ENCODE peak calls at places on chromosomes 7 and 10, in six cellular contexts. R, X, E, Q, L and G are unnamed samples.

GRCh38 chr10:58513189-58514101 is 773 bp downstream of the BICC1 start:
- DNase-seq in R (peak), X (no peak), E (no peak), Q (peak), L (peak), G (peak)

GRCh38 chr10:63210611-63211196 is 77.6 kb downstream of the NRBF2 start:
- DNase-seq in R (no peak), X (no peak), E (no peak), Q (no peak), L (no peak), G (no peak)

GRCh38 chr10:33478675-33479125 is 144.2 kb upstream of the NRP1 start:
- DNase-seq in R (no peak), X (no peak), E (no peak), Q (no peak), L (no peak), G (no peak)

GRCh38 chr7:30804078-30804661 is 33.0 kb downstream of the MINDY4 start:
- DNase-seq in R (peak), X (peak), E (no peak), Q (no peak), L (no peak), G (peak)

GRCh38 chr10:82826132-82826531 is 951.1 kb downstream of the NRG3 start:
- DNase-seq in R (peak), X (no peak), E (no peak), Q (no peak), L (no peak), G (peak)

GRCh38 chr10:73780966-73781365 is 882 bp upstream of the CHCHD1 start:
- DNase-seq in R (no peak), X (no peak), E (no peak), Q (no peak), L (no peak), G (no peak)

GRCh38 chr10:122981066-122981464 is 864 bp downstream of the PSTK start:
- DNase-seq in R (peak), X (peak), E (peak), Q (no peak), L (no peak), G (peak)

GRCh38 chr10:124983321-124983720 is 41.4 kb downstream of the ZRANB1 start:
- DNase-seq in R (no peak), X (no peak), E (no peak), Q (no peak), L (no peak), G (no peak)

GRCh38 chr10:21493841-21494220 is 31.7 kb downstream of the SKIDA1 start:
- DNase-seq in R (no peak), X (no peak), E (no peak), Q (no peak), L (no peak), G (no peak)
- H3K4me3 ChIP-seq in R (no peak), X (no peak), E (peak), Q (peak), L (peak), G (no peak)

GRCh38 chr7:82428186-82428961 is 15.2 kb downstream of the CACNA2D1 start:
- DNase-seq in R (peak), X (peak), E (no peak), Q (no peak), L (no peak), G (peak)
- H3K4me3 ChIP-seq in R (no peak), X (no peak), E (no peak), Q (no peak), L (no peak), G (no peak)

GRCh38 chr7:105839271-105839670 is 37.1 kb downstream of the ATXN7L1 start:
- DNase-seq in R (no peak), X (no peak), E (no peak), Q (no peak), L (no peak), G (no peak)

GRCh38 chr7:105841866-105842265 is 34.5 kb downstream of the ATXN7L1 start:
- DNase-seq in R (no peak), X (no peak), E (no peak), Q (no peak), L (no peak), G (no peak)

GRCh38 chr7:105838273-105839141 is 37.9 kb downstream of the ATXN7L1 start:
- DNase-seq in R (no peak), X (no peak), E (no peak), Q (peak), L (no peak), G (no peak)

GRCh38 chr7:105837765-105838241 is 38.6 kb downstream of the ATXN7L1 start:
- DNase-seq in R (no peak), X (no peak), E (no peak), Q (peak), L (no peak), G (no peak)

DNA sequence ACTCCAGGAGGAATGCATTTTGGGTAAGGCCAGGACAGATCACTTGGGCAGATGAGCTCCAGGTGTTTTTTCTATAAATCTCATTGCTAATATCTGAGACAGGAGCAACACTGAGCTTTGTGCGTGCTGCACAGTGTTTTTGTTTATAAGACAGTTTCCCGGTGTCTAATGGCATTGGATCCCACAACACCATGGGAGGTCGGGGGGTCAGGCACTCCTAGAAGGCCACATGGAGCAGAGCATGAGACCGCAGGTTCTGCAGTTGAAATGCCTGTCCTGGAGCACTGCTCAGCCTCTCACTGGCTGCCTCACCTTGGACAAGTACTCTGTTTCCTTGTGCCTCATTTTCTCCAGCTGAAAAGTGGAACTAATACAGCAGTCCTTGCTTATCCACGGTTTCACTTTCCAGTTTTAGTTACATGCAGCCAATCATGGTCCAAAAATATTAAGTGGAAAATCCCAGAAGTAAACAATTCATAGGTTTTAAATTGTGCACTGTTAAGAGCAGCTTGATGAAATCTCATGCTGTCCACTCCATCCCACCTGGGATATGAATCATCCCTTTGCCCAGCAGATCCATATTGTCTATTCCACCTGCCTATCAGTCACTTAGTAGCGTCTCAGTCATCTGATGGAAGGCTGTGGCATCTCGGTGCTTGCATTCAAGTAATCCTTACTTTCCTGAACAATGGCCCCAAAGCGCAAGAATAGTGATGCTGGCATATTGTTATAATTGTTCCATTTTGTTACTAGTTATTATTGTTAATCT is 35.2 kb downstream of the ATXN7L1 start:
- DNase-seq in R (no peak), X (no peak), E (no peak), Q (no peak), L (no peak), G (no peak)
- H3K4me3 ChIP-seq in R (no peak), X (no peak), E (no peak), Q (no peak), L (no peak), G (no peak)

GRCh38 chr7:25852995-25853713 is 298.8 kb upstream of the NFE2L3 start:
- DNase-seq in R (no peak), X (no peak), E (no peak), Q (no peak), L (no peak), G (no peak)
- H3K4me3 ChIP-seq in R (no peak), X (no peak), E (no peak), Q (no peak), L (peak), G (no peak)

GRCh38 chr7:112422842-112423496 is 27.3 kb upstream of the IFRD1 start:
- DNase-seq in R (peak), X (peak), E (peak), Q (peak), L (peak), G (peak)
- H3K4me3 ChIP-seq in R (no peak), X (no peak), E (peak), Q (no peak), L (no peak), G (no peak)

DNA sequence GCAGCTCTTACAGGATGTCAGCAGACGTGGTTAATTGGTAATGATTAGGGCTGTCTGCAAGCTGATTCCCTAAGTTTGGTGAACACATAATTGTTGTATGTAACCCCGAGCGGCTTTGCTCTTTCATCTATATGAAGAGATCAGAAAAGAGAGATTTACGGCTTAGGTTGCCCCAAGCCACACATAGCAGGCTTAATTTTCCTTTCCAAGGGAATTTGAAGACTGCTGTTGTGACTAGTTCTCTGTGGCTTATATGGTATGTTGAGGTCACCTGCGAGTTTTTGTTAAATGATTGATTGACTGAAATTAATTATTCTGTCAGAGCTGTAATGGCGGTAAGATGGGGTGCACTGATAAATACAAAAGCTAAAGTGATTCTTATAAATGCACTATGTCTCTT is 759.4 kb downstream of the LRMDA start:
- DNase-seq in R (no peak), X (no peak), E (no peak), Q (no peak), L (no peak), G (no peak)
- H3K4me3 ChIP-seq in R (no peak), X (no peak), E (no peak), Q (no peak), L (no peak), G (no peak)

GRCh38 chr7:74473116-74473515 is 19.4 kb downstream of the GTF2IRD1 start:
- DNase-seq in R (no peak), X (no peak), E (no peak), Q (no peak), L (no peak), G (no peak)
- H3K4me3 ChIP-seq in R (no peak), X (no peak), E (no peak), Q (no peak), L (no peak), G (no peak)

GRCh38 chr10:93601774-93602162 is 733 bp upstream of the RBP4 start:
- DNase-seq in R (no peak), X (no peak), E (peak), Q (no peak), L (no peak), G (no peak)

GRCh38 chr10:93600861-93601773 is at the start of gene RBP4:
- DNase-seq in R (peak), X (no peak), E (peak), Q (peak), L (no peak), G (no peak)

GRCh38 chr10:93599778-93600177 is 1.3 kb downstream of the RBP4 start:
- DNase-seq in R (no peak), X (no peak), E (no peak), Q (no peak), L (no peak), G (no peak)

GRCh38 chr10:93599335-93599734 is 1.7 kb downstream of the RBP4 start:
- DNase-seq in R (no peak), X (no peak), E (no peak), Q (no peak), L (no peak), G (no peak)

DNA sequence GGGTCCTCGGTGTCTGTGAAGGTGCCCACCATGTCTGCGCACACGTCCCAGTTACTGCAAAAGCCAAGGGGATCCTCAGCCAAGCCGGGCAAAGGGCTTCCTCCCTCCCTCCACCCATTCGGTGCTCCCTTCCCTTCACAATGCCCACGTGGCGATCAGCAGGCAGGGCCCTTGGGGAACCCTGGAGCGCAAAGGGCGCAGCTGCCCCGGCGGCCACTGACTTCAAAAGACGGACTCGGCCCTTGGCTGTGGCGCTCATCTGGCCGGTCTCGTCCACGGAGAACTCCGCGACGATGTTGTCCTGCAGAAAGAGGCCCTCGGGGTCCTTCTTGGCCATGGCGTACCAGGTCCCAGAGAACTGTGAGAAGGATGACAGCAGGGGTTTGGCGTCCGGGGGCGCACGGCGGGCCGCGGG is 582 bp downstream of the RBP4 start:
- DNase-seq in R (no peak), X (no peak), E (no peak), Q (no peak), L (no peak), G (no peak)
- H3K4me3 ChIP-seq in R (no peak), X (peak), E (peak), Q (peak), L (peak), G (peak)

GRCh38 chr10:89153971-89154370 is 53.1 kb downstream of the CH25H start:
- DNase-seq in R (no peak), X (no peak), E (no peak), Q (no peak), L (no peak), G (no peak)

GRCh38 chr10:89148061-89148460 is 59.1 kb downstream of the CH25H start:
- DNase-seq in R (no peak), X (no peak), E (no peak), Q (no peak), L (no peak), G (no peak)

GRCh38 chr10:89151857-89152256 is 55.3 kb downstream of the CH25H start:
- DNase-seq in R (peak), X (peak), E (no peak), Q (no peak), L (no peak), G (no peak)

GRCh38 chr10:89156161-89156560 is 51.0 kb downstream of the CH25H start:
- DNase-seq in R (no peak), X (no peak), E (no peak), Q (no peak), L (no peak), G (no peak)

DNA sequence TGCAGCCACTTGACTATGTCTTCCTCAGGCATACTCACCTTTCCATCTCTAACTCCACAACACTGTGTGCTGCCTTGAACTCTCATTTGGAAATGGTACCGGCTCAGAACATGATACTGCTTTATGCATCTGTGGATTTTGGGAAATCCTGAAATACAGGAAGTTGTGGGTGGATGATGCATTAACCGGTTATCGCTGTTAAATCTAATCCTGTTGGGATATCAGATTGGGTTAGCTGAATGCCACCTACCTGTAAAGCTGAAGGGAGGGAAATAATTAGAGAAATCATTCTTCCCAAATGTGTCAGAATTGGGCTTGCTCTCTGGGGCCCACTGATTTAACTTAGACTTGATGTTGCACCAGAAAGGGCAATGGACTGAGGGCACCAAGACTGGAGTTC is 54.0 kb downstream of the CH25H start:
- DNase-seq in R (no peak), X (no peak), E (no peak), Q (no peak), L (no peak), G (no peak)
- H3K4me3 ChIP-seq in R (no peak), X (no peak), E (no peak), Q (no peak), L (no peak), G (no peak)